ENCODE peak calls at places on chromosomes 4 and X, in ten cellular contexts. M is HCT116, X is H9, I is neural progenitor cell, Y is keratinocyte, O is neuronal stem cell, D is fibroblast of lung, K is hepatocyte, B is endothelial cell of umbilical vein, J is mammary epithelial cell. S is an unnamed sample.

GRCh38 chr4:118076958-118077766 is 42.9 kb downstream of the NDST3 start:
- DNase-seq in M (peak), X (peak), I (peak), Y (no peak), O (no peak), D (peak), K (peak), B (peak), J (peak), S (peak)

GRCh38 chrX:111123125-111123524 is 27.1 kb downstream of the PAK3 start:
- DNase-seq in M (no peak), X (no peak), I (no peak), Y (no peak), O (no peak), D (no peak), K (no peak), B (no peak), J (no peak), S (no peak)

GRCh38 chrX:73913580-73913979 is 350.6 kb downstream of the CHIC1 start:
- DNase-seq in M (no peak), X (no peak), I (no peak), Y (no peak), O (no peak), D (peak), K (no peak), B (peak), J (peak), S (no peak)

GRCh38 chr4:53706422-53707032 is 115.2 kb upstream of the LNX1 start:
- DNase-seq in M (peak), X (no peak), I (peak), Y (no peak), O (peak), D (peak), K (peak), B (peak), J (peak), S (peak)

GRCh38 chr4:52376107-52376704 is 282.9 kb downstream of the USP46 start:
- DNase-seq in M (peak), X (no peak), I (peak), Y (no peak), O (peak), D (peak), K (peak), B (peak), J (peak), S (peak)

GRCh38 chr4:54433686-54434085 is 204.6 kb downstream of the PDGFRA start:
- DNase-seq in M (peak), X (peak), I (peak), Y (no peak), O (no peak), D (no peak), K (peak), B (peak), J (peak), S (no peak)

GRCh38 chr4:74716436-74716765 is 77.9 kb downstream of the BTC start:
- DNase-seq in M (no peak), X (no peak), I (no peak), Y (no peak), O (no peak), D (no peak), K (no peak), B (no peak), J (no peak), S (no peak)

GRCh38 chr4:337932-338758 is 531 bp downstream of the ZNF141 start:
- DNase-seq in M (no peak), X (no peak), I (no peak), Y (no peak), O (no peak), D (peak), K (peak), B (no peak), J (peak), S (peak)

GRCh38 chrX:107205770-107206696 is at the start of the genes DNAAF6 and NUP62CL:
- DNase-seq in M (peak), X (peak), I (peak), Y (no peak), O (peak), D (peak), K (peak), B (peak), J (peak), S (peak)

GRCh38 chr4:8188743-8189550 is 10.1 kb upstream of the SH3TC1 start:
- DNase-seq in M (no peak), X (no peak), I (no peak), Y (peak), O (no peak), D (no peak), K (no peak), B (no peak), J (peak), S (peak)

GRCh38 chr4:183408791-183409190 is 35.6 kb upstream of the CDKN2AIP start:
- DNase-seq in M (no peak), X (no peak), I (no peak), Y (no peak), O (no peak), D (no peak), K (peak), B (no peak), J (no peak), S (no peak)

GRCh38 chr4:74632634-74633033 is 161.7 kb downstream of the BTC start:
- DNase-seq in M (peak), X (no peak), I (no peak), Y (peak), O (no peak), D (peak), K (no peak), B (peak), J (peak), S (peak)

GRCh38 chrX:9614016-9614415 is 149.2 kb downstream of the TBL1X start:
- DNase-seq in M (no peak), X (no peak), I (no peak), Y (no peak), O (no peak), D (peak), K (no peak), B (no peak), J (no peak), S (peak)

GRCh38 chr4:112819729-112820128 is 182.8 kb downstream of the LARP7 start:
- DNase-seq in M (no peak), X (no peak), I (no peak), Y (no peak), O (no peak), D (no peak), K (no peak), B (no peak), J (no peak), S (no peak)

GRCh38 chrX:105553118-105553517 is 269.2 kb upstream of the NRK start:
- DNase-seq in M (no peak), X (no peak), I (no peak), Y (no peak), O (no peak), D (no peak), K (no peak), B (no peak), J (peak), S (no peak)

GRCh38 chr4:128225148-128225547 is 62.5 kb downstream of the PGRMC2 start:
- DNase-seq in M (no peak), X (no peak), I (no peak), Y (no peak), O (no peak), D (peak), K (no peak), B (no peak), J (no peak), S (no peak)

GRCh38 chr4:112514079-112514448 is 1.9 kb downstream of the NEUROG2 start:
- DNase-seq in M (no peak), X (peak), I (peak), Y (no peak), O (no peak), D (no peak), K (no peak), B (no peak), J (no peak), S (peak)

GRCh38 chr4:8723222-8723980 is 130.8 kb downstream of the CPZ start:
- DNase-seq in M (no peak), X (peak), I (no peak), Y (no peak), O (no peak), D (no peak), K (no peak), B (no peak), J (no peak), S (peak)

GRCh38 chrX:12971282-12972003 is 3.5 kb upstream of the TMSB4X start:
- DNase-seq in M (no peak), X (no peak), I (no peak), Y (no peak), O (no peak), D (no peak), K (no peak), B (no peak), J (no peak), S (no peak)

GRCh38 chr4:158996669-158997074 is 106.2 kb upstream of the RAPGEF2 start:
- DNase-seq in M (peak), X (no peak), I (no peak), Y (peak), O (no peak), D (peak), K (peak), B (peak), J (peak), S (peak)

GRCh38 chrX:19129694-19130093 is 7.4 kb upstream of the ADGRG2 start:
- DNase-seq in M (no peak), X (no peak), I (no peak), Y (no peak), O (no peak), D (no peak), K (no peak), B (no peak), J (no peak), S (no peak)

GRCh38 chr4:61522312-61522711 is 322.2 kb downstream of the ADGRL3 start:
- DNase-seq in M (no peak), X (no peak), I (no peak), Y (no peak), O (no peak), D (no peak), K (no peak), B (no peak), J (no peak), S (no peak)

GRCh38 chrX:39619182-39620009 is 478.4 kb downstream of the BCOR start:
- DNase-seq in M (no peak), X (no peak), I (no peak), Y (no peak), O (no peak), D (no peak), K (peak), B (peak), J (no peak), S (no peak)

GRCh38 chr4:156970501-156971167 is 965 bp downstream of the PDGFC start:
- DNase-seq in M (no peak), X (peak), I (peak), Y (no peak), O (peak), D (peak), K (peak), B (peak), J (peak), S (peak)

GRCh38 chrX:16643160-16643559 is 6.8 kb upstream of the S100G start:
- DNase-seq in M (no peak), X (no peak), I (no peak), Y (peak), O (no peak), D (peak), K (no peak), B (no peak), J (peak), S (no peak)

GRCh38 chrX:132463411-132463810 is 25.4 kb downstream of the MBNL3 start:
- DNase-seq in M (peak), X (no peak), I (peak), Y (no peak), O (no peak), D (peak), K (peak), B (no peak), J (no peak), S (peak)

GRCh38 chr4:13733817-13734216 is 106.3 kb upstream of the BOD1L1 start:
- DNase-seq in M (no peak), X (no peak), I (no peak), Y (no peak), O (no peak), D (no peak), K (no peak), B (no peak), J (peak), S (no peak)

GRCh38 chr4:18882468-18882867 is 860.9 kb upstream of the LCORL start:
- DNase-seq in M (peak), X (no peak), I (peak), Y (peak), O (peak), D (peak), K (peak), B (peak), J (peak), S (no peak)

GRCh38 chrX:124863303-124863702 is 456.4 kb upstream of the TEX13C start:
- DNase-seq in M (no peak), X (peak), I (peak), Y (no peak), O (no peak), D (no peak), K (no peak), B (no peak), J (no peak), S (no peak)

GRCh38 chrX:84715315-84715714 is 213.1 kb upstream of the HDX start:
- DNase-seq in M (no peak), X (no peak), I (no peak), Y (no peak), O (no peak), D (no peak), K (no peak), B (no peak), J (no peak), S (no peak)

GRCh38 chr4:3513807-3514206 is 18.4 kb downstream of the LRPAP1 start:
- DNase-seq in M (no peak), X (no peak), I (no peak), Y (no peak), O (no peak), D (no peak), K (no peak), B (no peak), J (no peak), S (no peak)

GRCh38 chr4:98746530-98746929 is 88.1 kb upstream of the TSPAN5 start:
- DNase-seq in M (no peak), X (no peak), I (no peak), Y (no peak), O (no peak), D (peak), K (no peak), B (peak), J (peak), S (peak)

GRCh38 chrX:97936296-97936695 is 1052.6 kb downstream of the RPA4 start:
- DNase-seq in M (no peak), X (no peak), I (no peak), Y (no peak), O (no peak), D (no peak), K (no peak), B (no peak), J (no peak), S (no peak)

GRCh38 chrX:153538424-153538823 is 21.0 kb downstream of the ATP2B3 start:
- DNase-seq in M (no peak), X (no peak), I (no peak), Y (no peak), O (no peak), D (no peak), K (no peak), B (no peak), J (no peak), S (no peak)

GRCh38 chr4:43757147-43757546 is 691.5 kb downstream of the KCTD8 start:
- DNase-seq in M (no peak), X (peak), I (no peak), Y (no peak), O (no peak), D (peak), K (peak), B (no peak), J (peak), S (no peak)

GRCh38 chr4:146401274-146401673 is 120.5 kb downstream of the SLC10A7 start:
- DNase-seq in M (no peak), X (no peak), I (no peak), Y (no peak), O (no peak), D (no peak), K (no peak), B (no peak), J (no peak), S (no peak)

GRCh38 chr4:146407669-146408084 is 114.1 kb downstream of the SLC10A7 start:
- DNase-seq in M (no peak), X (no peak), I (no peak), Y (no peak), O (no peak), D (peak), K (no peak), B (peak), J (peak), S (peak)

GRCh38 chr4:146407257-146407656 is 114.5 kb downstream of the SLC10A7 start:
- DNase-seq in M (no peak), X (no peak), I (no peak), Y (no peak), O (no peak), D (no peak), K (no peak), B (no peak), J (no peak), S (no peak)
- H3K4me2 ChIP-seq in M (no peak), X (no peak), I (no peak), Y (no peak), O (no peak), D (no peak), K (no peak), B (peak), J (no peak), S (no peak)

GRCh38 chr4:152039085-152039484 is 278.3 kb upstream of the GATB start:
- DNase-seq in M (no peak), X (no peak), I (no peak), Y (no peak), O (no peak), D (peak), K (no peak), B (no peak), J (no peak), S (no peak)
- H3K4me2 ChIP-seq in M (no peak), X (no peak), I (no peak), Y (no peak), O (no peak), D (no peak), K (no peak), B (no peak), J (no peak), S (no peak)

DNA sequence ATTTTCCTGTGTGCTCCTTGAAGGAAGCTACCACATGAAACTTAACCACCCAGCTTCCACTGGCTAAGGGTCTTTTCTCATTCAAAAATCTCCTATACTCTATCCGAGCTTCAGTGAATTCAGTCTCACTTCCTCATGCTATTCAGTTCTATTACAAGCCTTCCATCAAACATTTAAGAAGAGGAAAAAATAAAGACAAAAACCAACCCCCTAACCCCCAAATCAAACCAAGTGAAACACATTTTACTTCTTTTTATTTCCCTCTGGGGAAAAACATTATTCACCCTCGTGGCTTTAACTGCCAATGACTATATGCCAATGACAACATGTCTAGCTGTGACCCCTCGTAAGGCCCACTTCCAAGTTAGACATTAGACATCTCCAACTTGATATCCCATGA is 16.2 kb upstream of the WDR19 start:
- DNase-seq in M (no peak), X (no peak), I (no peak), Y (no peak), O (no peak), D (no peak), K (no peak), B (no peak), J (no peak), S (no peak)
- H3K4me2 ChIP-seq in M (no peak), X (no peak), I (no peak), Y (no peak), O (no peak), D (no peak), K (no peak), B (no peak), J (no peak), S (no peak)

GRCh38 chr4:36255575-36255974 is 11.3 kb upstream of the ARAP2 start:
- DNase-seq in M (no peak), X (no peak), I (no peak), Y (no peak), O (no peak), D (no peak), K (no peak), B (no peak), J (no peak), S (no peak)

GRCh38 chr4:36256398-36256828 is 12.1 kb upstream of the ARAP2 start:
- DNase-seq in M (no peak), X (no peak), I (no peak), Y (no peak), O (no peak), D (no peak), K (no peak), B (no peak), J (no peak), S (no peak)

GRCh38 chr4:36264205-36264826 is 17.1 kb upstream of the DTHD1 start:
- DNase-seq in M (no peak), X (no peak), I (no peak), Y (no peak), O (no peak), D (no peak), K (no peak), B (no peak), J (no peak), S (no peak)

GRCh38 chr4:36260714-36261113 is 16.4 kb upstream of the ARAP2 start:
- DNase-seq in M (no peak), X (no peak), I (no peak), Y (no peak), O (no peak), D (no peak), K (no peak), B (no peak), J (no peak), S (no peak)
- H3K4me2 ChIP-seq in M (no peak), X (no peak), I (no peak), Y (no peak), O (no peak), D (no peak), K (no peak), B (no peak), J (no peak), S (no peak)

DNA sequence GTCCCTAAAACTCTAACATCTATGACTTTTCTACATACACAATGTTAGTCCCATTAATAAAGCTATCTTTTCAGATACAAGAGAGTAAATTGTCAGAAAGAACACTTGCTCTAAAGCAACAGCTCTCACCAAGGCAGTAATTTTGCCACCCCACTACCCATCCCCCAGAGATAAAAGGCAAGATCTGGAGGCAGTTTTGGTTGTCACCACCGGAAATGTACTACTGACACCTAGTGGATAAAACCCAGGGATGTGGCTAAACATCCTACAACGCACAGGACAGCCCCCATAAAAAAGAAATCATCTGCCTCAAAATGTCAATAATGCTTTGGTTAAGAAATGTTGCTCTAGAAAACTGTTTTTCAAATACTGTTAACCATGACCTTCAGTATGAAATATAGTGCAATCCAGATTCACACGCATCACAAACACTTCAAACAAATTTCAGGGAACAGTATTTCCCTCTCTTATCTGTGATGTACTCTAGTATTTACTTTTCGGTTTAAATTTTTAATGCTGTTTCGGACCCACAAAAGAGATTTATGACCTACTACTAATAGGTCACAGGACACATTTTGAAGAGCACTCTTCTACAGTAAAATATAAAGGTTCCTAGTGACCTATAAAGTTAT is 5.1 kb downstream of the FBXL5 start:
- DNase-seq in M (peak), X (peak), I (peak), Y (no peak), O (peak), D (peak), K (peak), B (peak), J (peak), S (no peak)
- H3K4me2 ChIP-seq in M (peak), X (no peak), I (peak), Y (peak), O (no peak), D (peak), K (peak), B (peak), J (peak), S (peak)

GRCh38 chrX:129732857-129733256 is 5.9 kb upstream of the XPNPEP2 start:
- DNase-seq in M (no peak), X (no peak), I (no peak), Y (no peak), O (no peak), D (no peak), K (no peak), B (no peak), J (no peak), S (no peak)
- H3K4me2 ChIP-seq in M (no peak), X (no peak), I (no peak), Y (no peak), O (no peak), D (no peak), K (no peak), B (no peak), J (no peak), S (no peak)